ENCODE peak calls at places on chromosome 21, in nine cellular contexts. E is NCI-H1092 treated with DMSO at 0.1 percent for 48 hours, Q is left kidney, J is mucosa of gallbladder, S is A549, F is nucleus accumbens, C is EH, I is T-helper 2 cell, Z is mesenchymal stem cell. T is an unnamed sample.

GRCh38 chr21:38661296-38662223 is 144.2 kb upstream of the ETS2 start:
- DNase-seq in E (no peak), Q (peak), J (no peak), S (no peak), F (no peak), C (peak), I (peak), Z (peak), T (no peak)

GRCh38 chr21:45528028-45528705 is 14.1 kb downstream of the SLC19A1 start:
- DNase-seq in E (no peak), Q (no peak), J (no peak), S (no peak), F (no peak), C (no peak), I (no peak), Z (no peak), T (no peak)

GRCh38 chr21:45097827-45098387 is 23.5 kb downstream of the ADARB1 start:
- DNase-seq in E (no peak), Q (no peak), J (no peak), S (no peak), F (no peak), C (no peak), I (no peak), Z (no peak), T (no peak)

GRCh38 chr21:14862794-14863720 is 201.7 kb downstream of the NRIP1 start:
- DNase-seq in E (peak), Q (no peak), J (no peak), S (no peak), F (no peak), C (peak), I (no peak), Z (peak), T (no peak)

GRCh38 chr21:16002872-16003466 is 273.2 kb downstream of the USP25 start:
- DNase-seq in E (peak), Q (peak), J (no peak), S (no peak), F (no peak), C (peak), I (no peak), Z (no peak), T (no peak)

GRCh38 chr21:38925923-38926322 is 120.2 kb downstream of the ETS2 start:
- DNase-seq in E (peak), Q (peak), J (peak), S (no peak), F (no peak), C (peak), I (no peak), Z (peak), T (no peak)

GRCh38 chr21:22062472-22063139 is 1064.4 kb downstream of the NCAM2 start:
- DNase-seq in E (no peak), Q (no peak), J (no peak), S (no peak), F (no peak), C (no peak), I (no peak), Z (no peak), T (no peak)

GRCh38 chr21:46376856-46377453 is 53.0 kb downstream of the PCNT start:
- DNase-seq in E (no peak), Q (no peak), J (no peak), S (no peak), F (no peak), C (no peak), I (no peak), Z (no peak), T (no peak)

GRCh38 chr21:35190201-35190701 is 141.1 kb upstream of the RUNX1 start:
- DNase-seq in E (no peak), Q (no peak), J (no peak), S (no peak), F (no peak), C (peak), I (no peak), Z (peak), T (no peak)

GRCh38 chr21:27269646-27270045 is 302.8 kb upstream of the ADAMTS5 start:
- DNase-seq in E (no peak), Q (no peak), J (no peak), S (no peak), F (no peak), C (peak), I (no peak), Z (peak), T (no peak)

GRCh38 chr21:32422064-32422463 is 9.6 kb downstream of the EVA1C start:
- DNase-seq in E (no peak), Q (no peak), J (no peak), S (no peak), F (no peak), C (no peak), I (no peak), Z (no peak), T (no peak)

GRCh38 chr21:32173106-32173755 is 105.6 kb downstream of the MIS18A start:
- DNase-seq in E (no peak), Q (no peak), J (no peak), S (no peak), F (no peak), C (peak), I (no peak), Z (no peak), T (no peak)

GRCh38 chr21:38352536-38353219 is 95.9 kb downstream of the KCNJ15 start:
- DNase-seq in E (peak), Q (peak), J (peak), S (peak), F (no peak), C (peak), I (peak), Z (peak), T (peak)

GRCh38 chr21:34075760-34076159 is 2.4 kb downstream of the MRPS6 start:
- DNase-seq in E (no peak), Q (no peak), J (no peak), S (no peak), F (no peak), C (peak), I (peak), Z (peak), T (no peak)

GRCh38 chr21:38202811-38203210 is 54.0 kb upstream of the KCNJ15 start:
- DNase-seq in E (no peak), Q (no peak), J (no peak), S (no peak), F (no peak), C (no peak), I (no peak), Z (no peak), T (no peak)

T was measured in hippocampal formation.